ENCODE peak calls at places on chromosomes 3 and 15, in six cellular contexts. I is progenitor cell of endocrine pancreas, G is AG04449, L is cardiac muscle cell, T is astrocyte of the spinal cord, U is choroid plexus epithelial cell. S is an unnamed sample.

GRCh38 chr3:134381836-134382442 is 7.7 kb upstream of the AMOTL2 start:
- DNase-seq in I (no peak), G (no peak), L (no peak), T (no peak), U (no peak), S (peak; percentile 98)

GRCh38 chr3:170499562-170500156 is 81.0 kb downstream of the CLDN11 start:
- DNase-seq in I (no peak), G (no peak), L (peak; percentile 32), T (peak; percentile 56), U (peak; percentile 89), S (peak; percentile 65)

GRCh38 chr3:177065285-177066028 is 131.8 kb downstream of the TBL1XR1 start:
- DNase-seq in I (no peak), G (no peak), L (no peak), T (no peak), U (peak; percentile 19), S (no peak)

GRCh38 chr15:58442122-58442521 is 10.3 kb downstream of the LIPC start:
- DNase-seq in I (no peak), G (no peak), L (no peak), T (no peak), U (no peak), S (no peak)

GRCh38 chr15:98826658-98827057 is 178.3 kb downstream of the IGF1R start:
- DNase-seq in I (no peak), G (no peak), L (no peak), T (no peak), U (no peak), S (no peak)

GRCh38 chr15:99502182-99502581 is 63.6 kb upstream of the MEF2A start:
- DNase-seq in I (no peak), G (no peak), L (no peak), T (no peak), U (no peak), S (no peak)

GRCh38 chr3:73447118-73447517 is 177.6 kb downstream of the PDZRN3 start:
- DNase-seq in I (no peak), G (no peak), L (no peak), T (no peak), U (no peak), S (no peak)

GRCh38 chr3:157282261-157283191 is 122.6 kb upstream of the CCNL1 start:
- DNase-seq in I (no peak), G (peak; percentile 90), L (no peak), T (peak; percentile 84), U (peak; percentile 96), S (no peak)

GRCh38 chr15:60908888-60909287 is 320.2 kb downstream of the RORA start:
- DNase-seq in I (no peak), G (no peak), L (no peak), T (no peak), U (no peak), S (no peak)

GRCh38 chr15:77112819-77113569 is 42.1 kb upstream of the TSPAN3 start:
- DNase-seq in I (no peak), G (no peak), L (peak; percentile 34), T (no peak), U (no peak), S (no peak)
- TF ChIP-seq CTCF in I (no peak), G (no peak), L (no peak), T (no peak), U (peak; percentile 4), S (no peak)

GRCh38 chr15:49619226-49619625 is 1.4 kb downstream of the FAM227B start:
- DNase-seq in I (no peak), G (no peak), L (no peak), T (no peak), U (no peak), S (no peak)

GRCh38 chr15:49622561-49622960 is 1.7 kb downstream of the DTWD1 start:
- DNase-seq in I (no peak), G (no peak), L (no peak), T (peak; percentile 17), U (peak; percentile 48), S (no peak)

GRCh38 chr15:49621327-49622210 is 721 bp downstream of the DTWD1 start:
- DNase-seq in I (no peak), G (no peak), L (no peak), T (peak; percentile 42), U (peak; percentile 23), S (no peak)

GRCh38 chr15:49620658-49621326 is at the start of the genes DTWD1 and FAM227B:
- DNase-seq in I (peak; percentile 86), G (peak; percentile 94), L (peak; percentile 99), T (peak; percentile 99), U (peak; percentile 100), S (peak; percentile 91)

DNA sequence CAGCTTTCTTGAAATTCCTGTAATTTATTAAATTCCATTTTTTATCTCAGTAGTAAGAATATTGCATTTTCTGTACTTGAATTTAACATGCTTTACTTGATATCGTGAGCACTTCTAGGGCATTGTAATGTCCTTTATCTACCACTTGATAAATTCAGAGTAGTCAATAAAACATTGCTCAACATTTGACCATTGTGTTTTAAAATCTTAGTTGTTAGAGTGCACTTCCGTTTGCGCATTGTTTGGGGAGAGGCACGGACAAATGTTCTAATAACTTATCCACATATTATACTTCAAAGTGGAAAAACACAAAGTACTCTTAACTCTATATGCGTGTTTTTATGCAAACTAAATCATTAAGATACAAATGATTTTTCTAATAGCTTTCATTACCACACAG is 444 bp downstream of the FAM227B start:
- DNase-seq in I (no peak), G (no peak), L (no peak), T (no peak), U (peak; percentile 59), S (no peak)
- TF ChIP-seq CTCF in I (no peak), G (no peak), L (no peak), T (no peak), U (peak; percentile 5), S (no peak)

GRCh38 chr15:67501836-67502461 is 19.0 kb upstream of the C15orf61 start:
- DNase-seq in I (no peak), G (no peak), L (no peak), T (no peak), U (no peak), S (no peak)

GRCh38 chr15:67505675-67506572 is 15.0 kb upstream of the C15orf61 start:
- DNase-seq in I (no peak), G (no peak), L (no peak), T (no peak), U (no peak), S (no peak)

GRCh38 chr15:67504796-67505195 is 16.1 kb upstream of the C15orf61 start:
- DNase-seq in I (no peak), G (no peak), L (no peak), T (no peak), U (no peak), S (no peak)

GRCh38 chr15:67504061-67504460 is 16.9 kb upstream of the C15orf61 start:
- DNase-seq in I (no peak), G (no peak), L (no peak), T (no peak), U (no peak), S (no peak)

DNA sequence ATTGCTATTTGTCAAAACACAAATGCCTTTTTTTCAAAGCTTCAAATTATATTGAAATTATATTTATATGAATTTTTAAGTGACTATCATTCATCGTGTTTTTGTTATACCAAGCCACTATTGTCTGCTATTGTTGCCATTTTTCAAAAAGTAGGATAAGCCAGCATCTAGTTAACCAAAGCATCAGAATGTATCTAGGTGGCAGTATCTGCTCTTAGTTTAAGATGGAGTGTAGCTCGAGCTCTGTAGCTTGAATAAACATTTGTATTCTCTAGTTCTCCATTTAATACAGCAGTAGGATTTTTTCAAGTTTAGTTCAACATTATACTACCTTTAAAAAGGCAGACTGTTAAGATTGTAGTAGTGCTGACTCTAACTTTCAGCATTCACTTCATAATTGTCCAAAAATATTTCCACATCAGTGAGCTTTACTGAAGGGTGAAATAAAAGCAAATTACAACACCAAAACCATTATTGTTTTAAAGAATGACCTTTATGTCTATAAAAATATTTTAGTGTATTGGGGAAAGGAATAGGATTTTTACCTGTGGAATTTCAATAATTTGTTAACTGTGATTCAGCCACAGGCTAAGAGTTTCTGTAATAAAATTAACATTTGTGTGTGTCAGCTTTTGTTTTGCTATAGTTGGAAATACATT is 19.6 kb upstream of the C15orf61 start:
- DNase-seq in I (no peak), G (no peak), L (peak; percentile 9), T (peak; percentile 55), U (peak; percentile 73), S (no peak)
- TF ChIP-seq CTCF in I (peak; percentile 9), G (peak; percentile 43), L (peak; percentile 44), T (peak; percentile 45), U (peak; percentile 58), S (no peak)

DNA sequence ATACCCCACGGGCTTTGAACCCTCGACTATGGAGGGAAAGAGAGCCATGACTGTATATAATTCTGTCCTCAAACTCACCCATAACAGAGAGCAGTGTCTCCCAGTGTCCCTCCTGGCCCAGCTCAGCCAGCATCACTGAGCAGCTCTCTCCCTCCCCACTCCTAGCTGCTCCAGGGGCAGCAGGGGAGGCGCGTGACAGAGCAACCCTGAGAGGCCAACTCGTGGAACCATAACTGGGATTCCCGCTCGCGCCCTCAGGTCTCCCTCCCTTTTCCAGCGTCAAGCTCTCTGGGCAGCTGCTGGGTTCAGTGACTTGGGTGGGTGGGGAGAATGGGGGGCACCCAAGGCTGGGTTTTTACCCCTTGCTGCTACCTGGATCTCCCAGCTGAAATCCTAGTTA is 532 bp upstream of the CPLX3 start:
- DNase-seq in I (no peak), G (no peak), L (no peak), T (no peak), U (no peak), S (no peak)
- TF ChIP-seq CTCF in I (no peak), G (no peak), L (no peak), T (no peak), U (no peak), S (no peak)

DNA sequence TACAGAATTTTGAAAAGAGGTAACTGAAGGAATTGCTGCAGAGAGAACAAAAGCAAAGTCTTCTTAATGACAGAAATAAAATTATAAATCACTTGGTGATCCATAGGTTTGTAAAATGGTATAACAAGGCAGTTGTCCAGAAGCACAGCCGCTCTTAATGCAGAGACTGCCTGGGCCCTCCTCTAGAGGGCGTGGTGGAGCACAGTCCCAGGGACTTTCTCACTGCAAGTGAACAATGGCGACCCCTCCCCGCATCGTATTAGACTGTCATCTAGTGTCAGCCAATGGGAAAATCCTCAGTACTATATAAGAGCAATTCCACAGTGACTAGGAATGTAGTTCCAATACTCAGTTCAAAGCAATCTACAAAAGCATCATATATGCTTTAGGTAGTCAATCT is 26.4 kb upstream of the ZBED2 start:
- DNase-seq in I (no peak), G (no peak), L (peak; percentile 28), T (no peak), U (no peak), S (peak; percentile 36)
- TF ChIP-seq CTCF in I (peak; percentile 44), G (no peak), L (peak; percentile 35), T (peak; percentile 42), U (peak; percentile 43), S (peak; percentile 25)

DNA sequence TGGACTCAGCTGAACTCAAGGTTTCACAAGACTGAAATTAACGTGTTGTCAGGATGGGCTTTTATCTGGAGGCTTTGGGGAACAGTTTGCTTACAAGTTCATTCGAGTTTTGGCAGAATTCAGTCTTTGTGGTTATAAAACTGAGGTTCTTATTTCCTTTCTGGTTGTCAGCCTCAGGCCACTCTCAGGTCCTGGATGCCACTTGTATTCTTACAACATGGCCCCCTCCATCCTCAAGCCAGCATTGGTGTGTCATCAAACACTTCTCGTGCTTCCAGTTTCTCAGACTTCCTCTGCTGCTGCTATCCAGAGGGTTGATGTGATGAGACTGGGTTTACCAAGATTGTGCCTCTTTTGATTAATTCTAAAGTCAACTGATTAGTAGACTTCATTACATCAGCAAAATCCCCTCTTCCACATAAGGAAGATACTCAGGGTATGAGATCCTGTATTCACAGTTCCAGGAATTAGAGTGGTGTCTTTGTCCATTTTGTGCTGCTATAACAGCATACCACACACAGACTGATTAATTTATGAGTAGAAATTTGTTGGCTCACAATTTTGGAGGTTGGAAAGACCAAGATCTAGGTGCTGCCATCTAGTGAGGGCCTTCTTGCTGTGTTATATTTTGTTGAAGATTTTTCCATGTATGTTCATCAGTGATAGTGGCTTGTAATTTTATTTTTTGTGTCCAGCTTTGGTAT is 10.9 kb downstream of the LRCH3 start:
- DNase-seq in I (no peak), G (no peak), L (no peak), T (no peak), U (peak; percentile 56), S (peak; percentile 20)
- TF ChIP-seq CTCF in I (no peak), G (peak; percentile 13), L (peak; percentile 53), T (peak; percentile 46), U (peak; percentile 57), S (peak; percentile 30)

S was measured in Calu3.